ENCODE peak calls at places on chromosomes 4 and X, in seven cellular contexts. U is mesendoderm, F is mesenchymal stem cell, L is H9, J is neuronal stem cell, O is IMR-90, Y is H1. I is an unnamed sample.

GRCh38 chrX:154369453-154370299 is 4.8 kb downstream of the FLNA start:
- DNase-seq in L (peak; percentile 88), F (peak; percentile 95), O (peak; percentile 95), J (peak; percentile 84), Y (no peak), U (peak; percentile 95), I (peak; percentile 51)

GRCh38 chrX:102599084-102599949 is at the start of gene ARMCX5:
- DNase-seq in Y (peak; percentile 39), L (peak; percentile 68), J (peak; percentile 72), U (peak; percentile 94), O (peak; percentile 87), F (peak; percentile 91), I (peak; percentile 80)

GRCh38 chr4:14404730-14405129 is 597.6 kb upstream of the CPEB2 start:
- DNase-seq in J (no peak), O (no peak), Y (no peak), U (no peak), L (no peak), F (no peak), I (no peak)

GRCh38 chr4:168928346-168928745 is 81.7 kb downstream of the CBR4 start:
- DNase-seq in Y (no peak), O (no peak), F (no peak), L (no peak), J (no peak), U (no peak), I (no peak)

GRCh38 chrX:105220636-105221035 is at the start of gene TEX13A:
- DNase-seq in O (no peak), L (no peak), U (no peak), F (no peak), Y (no peak), J (no peak), I (no peak)

GRCh38 chrX:14235004-14235403 is 205.3 kb upstream of the GEMIN8 start:
- DNase-seq in J (no peak), U (peak; percentile 13), L (no peak), F (no peak), O (no peak), Y (no peak), I (no peak)

GRCh38 chr4:183146478-183146877 is 47.4 kb downstream of the WWC2 start:
- DNase-seq in O (no peak), Y (no peak), F (no peak), J (no peak), U (no peak), L (no peak), I (no peak)

GRCh38 chrX:43581167-43581566 is 74.9 kb upstream of the MAOA start:
- DNase-seq in J (no peak), L (no peak), Y (no peak), F (no peak), U (no peak), O (no peak), I (no peak)

GRCh38 chr4:40261246-40262078 is 64.6 kb downstream of the RHOH start:
- DNase-seq in J (no peak), U (peak; percentile 69), L (no peak), O (no peak), Y (no peak), F (no peak), I (no peak)

GRCh38 chr4:7854697-7855370 is 84.8 kb downstream of the AFAP1 start:
- DNase-seq in O (no peak), J (no peak), U (no peak), L (no peak), Y (no peak), F (no peak), I (no peak)

GRCh38 chrX:149284616-149285015 is 220.5 kb downstream of the IDS start:
- DNase-seq in F (no peak), Y (no peak), J (no peak), O (no peak), L (no peak), U (no peak), I (no peak)

GRCh38 chr4:183940807-183941310 is 35.8 kb downstream of the STOX2 start:
- DNase-seq in Y (no peak), J (no peak), U (no peak), L (no peak), F (no peak), O (peak; percentile 3), I (no peak)

GRCh38 chr4:70838400-70838971 is 1.2 kb downstream of the GRSF1 start:
- DNase-seq in F (peak; percentile 32), O (peak; percentile 10), Y (no peak), U (peak; percentile 21), L (no peak), J (no peak), I (peak; percentile 20)

GRCh38 chr4:117983541-117984451 is 50.5 kb upstream of the NDST3 start:
- DNase-seq in U (no peak), L (no peak), O (peak; percentile 0), Y (no peak), F (peak; percentile 84), J (no peak), I (no peak)

GRCh38 chrX:12974217-12974796 is 603 bp upstream of the TMSB4X start:
- DNase-seq in F (peak; percentile 69), U (peak; percentile 59), Y (no peak), J (peak; percentile 20), L (peak; percentile 54), O (peak; percentile 54), I (no peak)

GRCh38 chr4:113355550-113356371 is 306.3 kb downstream of the ANK2 start:
- DNase-seq in J (no peak), F (peak; percentile 91), Y (no peak), O (peak; percentile 90), L (no peak), U (peak; percentile 56), I (peak; percentile 16)

GRCh38 chr4:151233600-151233999 is 43.4 kb upstream of the PRSS48 start:
- DNase-seq in O (no peak), Y (no peak), J (no peak), F (no peak), L (no peak), U (no peak), I (no peak)

GRCh38 chrX:148298737-148299136 is 201.7 kb upstream of the AFF2 start:
- DNase-seq in L (no peak), U (no peak), J (no peak), F (no peak), Y (no peak), O (no peak), I (no peak)

GRCh38 chr4:95267081-95267480 is 281.7 kb downstream of the UNC5C start:
- DNase-seq in Y (no peak), O (peak; percentile 25), L (no peak), F (peak; percentile 62), J (no peak), U (peak; percentile 42), I (peak; percentile 14)

DNA sequence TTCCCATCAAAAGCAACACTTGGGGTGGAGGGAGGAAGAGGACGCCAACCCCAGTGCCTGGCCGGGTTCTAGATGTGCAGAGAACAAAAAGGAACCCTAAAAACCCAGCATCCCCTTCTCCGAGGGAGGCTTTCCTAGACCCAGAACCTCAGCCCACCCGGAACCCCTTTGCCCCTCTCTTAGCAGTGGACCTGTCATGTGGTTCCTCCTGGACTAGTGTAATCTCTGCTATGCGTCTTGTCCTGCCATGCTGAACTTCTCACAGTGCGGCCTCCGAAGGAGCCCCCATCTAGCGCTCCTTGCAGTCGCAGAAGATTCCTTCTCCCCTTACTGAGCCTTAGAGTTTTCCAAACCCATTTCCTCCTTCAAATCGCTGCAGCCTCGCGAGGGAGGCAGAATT is 1.1 kb upstream of the PRRG3 start:
- DNase-seq in Y (no peak), L (no peak), F (no peak), O (no peak), J (no peak), U (peak; percentile 1), I (no peak)
- H3K27me3 ChIP-seq in Y (peaks cover 6% of the 10 kb centered on the region), L (no peaks in the 10 kb centered on the region), F (no peaks in the 10 kb centered on the region), O (no peaks in the 10 kb centered on the region), J (no peaks in the 10 kb centered on the region), U (no peaks in the 10 kb centered on the region), I (peaks cover 6% of the 10 kb centered on the region)

GRCh38 chr4:2245787-2246275 is 3.9 kb upstream of the HAUS3 start:
- DNase-seq in J (no peak), Y (no peak), O (no peak), L (no peak), U (no peak), F (no peak), I (no peak)

GRCh38 chr4:2244947-2245786 is 3.2 kb upstream of the HAUS3 start:
- DNase-seq in L (peak; percentile 30), F (no peak), O (no peak), U (peak; percentile 43), J (no peak), Y (no peak), I (no peak)

GRCh38 chr4:2241003-2241402 is 918 bp downstream of the HAUS3 start:
- DNase-seq in L (no peak), O (no peak), J (no peak), F (no peak), Y (no peak), U (no peak), I (no peak)

GRCh38 chr4:2243682-2244380 is 1.9 kb upstream of the HAUS3 start:
- DNase-seq in L (peak; percentile 31), F (peak; percentile 34), Y (no peak), U (peak; percentile 44), J (no peak), O (peak; percentile 18), I (no peak)

GRCh38 chr4:2241410-2242353 is at the start of the genes HAUS3 and POLN:
- DNase-seq in O (peak; percentile 96), L (peak; percentile 97), F (peak; percentile 96), J (peak; percentile 97), U (peak; percentile 98), Y (peak; percentile 95), I (peak; percentile 97)
- H3K4me1 ChIP-seq in O (peaks cover 6% of the 10 kb centered on the region), L (no peaks in the 10 kb centered on the region), F (peaks cover 7% of the 10 kb centered on the region), J (peaks cover 19% of the 10 kb centered on the region), U (peaks cover 2% of the 10 kb centered on the region), Y (no peaks in the 10 kb centered on the region), I (no peaks in the 10 kb centered on the region)

GRCh38 chr4:102430511-102430910 is 70.6 kb upstream of the NFKB1 start:
- DNase-seq in U (peak; percentile 40), O (peak; percentile 16), J (no peak), Y (no peak), L (no peak), F (peak; percentile 62), I (no peak)
- H2BK120ac ChIP-seq in U (no peak overlapping the region), O (peak overlapping the region; percentile 20), J (no peak overlapping the region), Y (peak overlapping the region; percentile 64), L (no peak overlapping the region), F (no peak overlapping the region), I (no peak overlapping the region)

GRCh38 chr4:53553486-53554210 is 37.6 kb downstream of the LNX1 start:
- DNase-seq in Y (no peak), O (no peak), U (no peak), F (no peak), L (no peak), J (no peak), I (peak; percentile 91)

GRCh38 chr4:53555111-53555510 is 36.2 kb downstream of the LNX1 start:
- DNase-seq in Y (no peak), O (no peak), L (no peak), F (no peak), J (no peak), U (no peak), I (no peak)

GRCh38 chr4:53558061-53558801 is 33.1 kb downstream of the LNX1 start:
- DNase-seq in U (peak; percentile 38), Y (no peak), O (peak; percentile 41), L (no peak), J (no peak), F (no peak), I (peak; percentile 28)

GRCh38 chr4:53558981-53559620 is 32.2 kb downstream of the LNX1 start:
- DNase-seq in O (no peak), F (peak; percentile 22), J (no peak), L (no peak), U (no peak), Y (no peak), I (no peak)

DNA sequence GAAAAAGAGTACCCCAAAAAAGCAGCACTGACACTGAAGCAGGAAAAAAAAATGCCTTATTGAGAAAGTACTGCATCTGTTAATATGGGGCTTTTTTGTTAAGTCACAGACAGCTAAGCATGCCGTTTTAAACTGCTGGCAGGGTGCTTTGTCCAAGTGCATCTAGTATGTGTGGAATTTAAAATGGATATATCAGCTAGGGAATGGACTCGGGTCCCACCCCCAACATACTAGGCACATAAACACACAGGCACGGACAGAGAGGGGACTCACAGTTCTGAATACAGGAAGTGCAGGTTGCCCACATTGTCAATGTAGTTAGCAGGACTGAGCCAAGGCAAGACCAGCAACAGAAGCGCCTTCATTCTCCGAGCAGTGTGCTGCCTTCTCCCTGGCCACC is 33.7 kb downstream of the LNX1 start:
- DNase-seq in Y (no peak), J (no peak), L (no peak), U (no peak), F (no peak), O (no peak), I (no peak)
- H3K27me3 ChIP-seq in Y (no peaks in the 10 kb centered on the region), J (no peaks in the 10 kb centered on the region), L (no peaks in the 10 kb centered on the region), U (no peaks in the 10 kb centered on the region), F (no peaks in the 10 kb centered on the region), O (no peaks in the 10 kb centered on the region), I (no peaks in the 10 kb centered on the region)